ENCODE peak calls at places on chromosomes 11 and 22, in eight cellular contexts. T, W, O, Z, I, Y, Q and G are unnamed samples.

GRCh38 chr11:77725433-77725832 is 87.8 kb upstream of the CLNS1A start:
- DNase-seq in I (no peak), O (no peak), W (no peak), T (no peak), Z (no peak), Y (no peak), Q (no peak), G (no peak)

GRCh38 chr11:121741954-121742361 is 289.2 kb upstream of the SORL1-AS1 start:
- DNase-seq in T (peak; percentile 47), W (no peak), I (no peak), Z (no peak), Y (no peak), O (no peak), Q (no peak), G (no peak)

GRCh38 chr11:66318576-66318970 is 1.7 kb upstream of the CD248 start:
- DNase-seq in W (no peak), T (no peak), Y (no peak), O (no peak), Q (no peak), Z (no peak), I (no peak), G (no peak)

GRCh38 chr11:85182437-85183109 is 444.6 kb downstream of the DLG2 start:
- DNase-seq in W (no peak), Y (no peak), Z (peak; percentile 18), Q (no peak), I (peak; percentile 22), T (peak; percentile 6), O (no peak), G (peak; percentile 23)

GRCh38 chr11:60720460-60720859 is 4.1 kb upstream of the MS4A18 start:
- DNase-seq in O (no peak), Z (no peak), I (no peak), T (no peak), Q (no peak), W (no peak), Y (no peak), G (no peak)

GRCh38 chr11:469684-470667 is 19.9 kb downstream of the PTDSS2 start:
- DNase-seq in I (peak; percentile 46), O (peak; percentile 44), Q (no peak), Z (peak; percentile 69), Y (peak; percentile 68), T (peak; percentile 92), W (no peak), G (no peak)

GRCh38 chr11:57410287-57410686 is 16.6 kb downstream of the SLC43A3 start:
- DNase-seq in O (no peak), Q (no peak), T (peak; percentile 27), Z (no peak), W (no peak), I (peak; percentile 72), Y (no peak), G (no peak)

GRCh38 chr11:6745018-6745417 is 26.8 kb downstream of the OR2AG2 start:
- DNase-seq in O (no peak), I (no peak), W (no peak), Y (no peak), Q (no peak), Z (no peak), T (no peak), G (no peak)

GRCh38 chr22:46430961-46431838 is 95.7 kb downstream of the TRMU start:
- DNase-seq in I (no peak), T (no peak), O (no peak), Z (no peak), Y (no peak), Q (no peak), W (no peak), G (no peak)

GRCh38 chr11:79458712-79459111 is 17.9 kb upstream of the TENM4 start:
- DNase-seq in O (no peak), Y (no peak), T (no peak), Z (no peak), I (no peak), Q (no peak), W (no peak), G (no peak)

GRCh38 chr11:69904331-69905201 is 85.3 kb upstream of the FGF3 start:
- DNase-seq in T (no peak), W (no peak), Q (no peak), O (no peak), Z (no peak), I (no peak), Y (no peak), G (no peak)

GRCh38 chr22:47055921-47056320 is 293.5 kb downstream of the TBC1D22A start:
- DNase-seq in T (no peak), I (no peak), Q (no peak), O (no peak), Z (no peak), Y (no peak), W (no peak), G (no peak)

GRCh38 chr11:132140056-132140455 is 769.6 kb downstream of the NTM start:
- DNase-seq in T (no peak), Q (no peak), I (no peak), Z (no peak), O (no peak), Y (no peak), W (no peak), G (no peak)

GRCh38 chr11:82858556-82859091 is 41.6 kb downstream of the PRCP start:
- DNase-seq in I (peak; percentile 48), T (peak; percentile 59), Q (no peak), Y (no peak), O (peak; percentile 57), W (no peak), Z (peak; percentile 51), G (no peak)

GRCh38 chr11:59172345-59173079 is 580 bp downstream of the DTX4 start:
- DNase-seq in O (no peak), I (no peak), Z (peak; percentile 46), T (peak; percentile 35), Q (no peak), W (no peak), Y (no peak), G (peak; percentile 56)

GRCh38 chr11:116874251-116874650 is 36.8 kb upstream of the APOA1 start:
- DNase-seq in T (peak; percentile 28), I (peak; percentile 18), Y (no peak), Z (no peak), Q (no peak), O (no peak), W (peak; percentile 19), G (no peak)

GRCh38 chr11:123235687-123236261 is 40.7 kb upstream of the CLMP start:
- DNase-seq in T (peak; percentile 55), I (no peak), O (no peak), Q (no peak), Z (no peak), W (no peak), Y (no peak), G (no peak)

GRCh38 chr22:49079027-49079725 is 748.5 kb downstream of the BRD1 start:
- DNase-seq in O (no peak), I (no peak), T (no peak), Q (no peak), W (no peak), Y (no peak), Z (no peak), G (no peak)

GRCh38 chr11:88508808-88509581 is 171.5 kb upstream of the CTSC start:
- DNase-seq in Z (no peak), W (no peak), O (no peak), T (peak; percentile 33), Q (no peak), Y (no peak), I (no peak), G (peak; percentile 60)

GRCh38 chr11:72102946-72103753 is at the start of gene LAMTOR1:
- DNase-seq in Y (peak; percentile 99), Z (peak; percentile 93), O (peak; percentile 93), I (peak; percentile 95), Q (peak; percentile 98), T (peak; percentile 98), W (peak; percentile 95), G (peak; percentile 99)

GRCh38 chr11:123607781-123608180 is 46.6 kb downstream of the SCN3B start:
- DNase-seq in T (no peak), O (no peak), I (no peak), Q (no peak), W (no peak), Y (no peak), Z (no peak), G (no peak)

GRCh38 chr11:6941970-6942369 is 15.7 kb downstream of the ZNF215 start:
- DNase-seq in Q (no peak), Z (no peak), I (no peak), T (no peak), O (no peak), Y (no peak), W (no peak), G (no peak)

GRCh38 chr22:44951510-44951816 is 58.3 kb downstream of the PHF21B start:
- DNase-seq in Z (no peak), I (no peak), T (no peak), O (no peak), W (no peak), Y (no peak), Q (no peak), G (no peak)

GRCh38 chr22:23395476-23396361 is 184.4 kb downstream of the IGLL1 start:
- DNase-seq in T (no peak), Z (no peak), Y (no peak), O (no peak), W (no peak), Q (no peak), I (no peak), G (peak; percentile 9)

GRCh38 chr22:23302171-23303002 is 122.1 kb downstream of the BCR start:
- DNase-seq in I (no peak), Q (no peak), O (no peak), W (no peak), Z (peak; percentile 53), T (no peak), Y (no peak), G (no peak)

GRCh38 chr11:98679673-98680072 is 341.1 kb upstream of the CNTN5 start:
- DNase-seq in O (no peak), Q (no peak), W (no peak), T (no peak), Z (no peak), Y (no peak), I (no peak), G (no peak)

GRCh38 chr11:129163714-129164164 is 28.4 kb downstream of the ARHGAP32 start:
- DNase-seq in O (no peak), T (no peak), Z (no peak), I (no peak), Y (no peak), Q (no peak), W (no peak), G (no peak)

GRCh38 chr11:72038491-72038890 is 39.8 kb downstream of the IL18BP start:
- DNase-seq in Q (no peak), W (no peak), O (no peak), Z (no peak), I (no peak), T (peak; percentile 92), Y (peak; percentile 36), G (no peak)

GRCh38 chr11:66015094-66015881 is 3.5 kb downstream of the CST6 start:
- DNase-seq in Q (no peak), O (peak; percentile 33), I (peak; percentile 7), Z (peak; percentile 60), Y (no peak), W (no peak), T (peak; percentile 68), G (no peak)

GRCh38 chr11:69234740-69235710 is 58.9 kb upstream of the MYEOV start:
- DNase-seq in Q (no peak), T (no peak), Z (no peak), O (no peak), W (no peak), I (no peak), Y (no peak), G (no peak)

GRCh38 chr11:119683783-119684182 is 45.2 kb downstream of the NECTIN1 start:
- DNase-seq in O (no peak), W (no peak), I (peak; percentile 69), T (no peak), Z (no peak), Q (no peak), Y (no peak), G (no peak)

GRCh38 chr22:26547426-26547825 is 35.2 kb upstream of the TFIP11 start:
- DNase-seq in Q (peak; percentile 10), O (no peak), I (peak; percentile 74), T (no peak), W (peak; percentile 46), Y (no peak), Z (no peak), G (no peak)